ENCODE peak calls at places on chromosomes 13 and 19, in nine cellular contexts. Q, H, A, P, I, K, O, R and W are unnamed samples.

GRCh38 chr13:43543331-43543730 is 243.4 kb downstream of the ENOX1 start:
- DNase-seq in O (no peak), I (no peak), A (no peak), K (no peak), H (no peak), P (no peak), R (no peak), Q (no peak), W (no peak)

GRCh38 chr13:49292742-49293498 is 45.2 kb downstream of the CDADC1 start:
- DNase-seq in O (no peak), P (no peak), I (no peak), Q (peak; percentile 82), A (peak; percentile 46), H (peak; percentile 84), R (no peak), K (no peak), W (no peak)

GRCh38 chr13:95800455-95800854 is 123.5 kb downstream of the DNAJC3 start:
- DNase-seq in I (no peak), H (no peak), O (no peak), P (no peak), Q (no peak), K (no peak), R (no peak), A (no peak), W (no peak)

GRCh38 chr19:17421942-17422341 is 2.1 kb downstream of the MVB12A start:
- DNase-seq in Q (no peak), O (no peak), R (no peak), P (no peak), H (no peak), A (no peak), K (no peak), I (no peak), W (no peak)

GRCh38 chr13:51803422-51804294 is at the start of gene DHRS12:
- DNase-seq in R (peak; percentile 61), O (peak; percentile 77), P (peak; percentile 63), Q (peak; percentile 64), I (peak; percentile 74), A (peak; percentile 68), K (peak; percentile 84), H (peak; percentile 74), W (peak; percentile 84)

GRCh38 chr19:16457954-16458331 is 13.8 kb downstream of the EPS15L1 start:
- DNase-seq in K (no peak), Q (no peak), I (no peak), A (no peak), H (no peak), O (no peak), R (no peak), P (no peak), W (no peak)

GRCh38 chr13:32731074-32731473 is 144.8 kb downstream of the PDS5B start:
- DNase-seq in P (no peak), A (no peak), I (no peak), Q (no peak), O (no peak), R (no peak), H (no peak), K (no peak), W (no peak)

GRCh38 chr13:21047591-21048282 is 13.6 kb downstream of the LATS2 start:
- DNase-seq in P (no peak), Q (no peak), I (no peak), R (no peak), K (no peak), H (no peak), A (no peak), O (peak; percentile 16), W (no peak)

GRCh38 chr19:38070573-38070972 is 153.4 kb downstream of the DPF1 start:
- DNase-seq in H (peak; percentile 51), A (peak; percentile 58), R (no peak), Q (no peak), P (no peak), I (no peak), O (no peak), K (no peak), W (no peak)

GRCh38 chr19:5059191-5059579 is 90.3 kb downstream of the KDM4B start:
- DNase-seq in P (no peak), O (no peak), I (no peak), Q (no peak), H (no peak), R (no peak), K (no peak), A (no peak), W (no peak)

GRCh38 chr13:113490496-113491417 is at the start of gene DCUN1D2:
- DNase-seq in K (peak; percentile 75), H (peak; percentile 96), A (peak; percentile 99), Q (peak; percentile 71), I (peak; percentile 92), R (peak; percentile 27), P (peak; percentile 79), O (peak; percentile 94), W (peak; percentile 91)

GRCh38 chr19:48480151-48480475 is 10.9 kb downstream of the CYTH2 start:
- DNase-seq in K (peak; percentile 51), H (peak; percentile 20), R (no peak), A (peak; percentile 39), P (no peak), I (no peak), O (no peak), Q (no peak), W (no peak)

GRCh38 chr19:50565984-50566903 is 2.0 kb downstream of the LRRC4B start:
- DNase-seq in O (peak; percentile 57), Q (no peak), H (no peak), A (no peak), P (no peak), I (no peak), K (no peak), R (no peak), W (no peak)

GRCh38 chr19:14916848-14917247 is 24.4 kb upstream of the OR7C2 start:
- DNase-seq in P (no peak), H (no peak), R (no peak), I (no peak), K (no peak), Q (no peak), O (no peak), A (no peak), W (no peak)
- TF ChIP-seq CTCF in P (no peak), H (no peak), R (no peak), I (no peak), K (no peak), Q (no peak), O (no peak), A (no peak), W (no peak)

GRCh38 chr19:39846678-39847486 is 703 bp upstream of the FBL start:
- DNase-seq in R (no peak), H (peak; percentile 15), A (no peak), I (no peak), Q (no peak), P (no peak), K (no peak), O (no peak), W (no peak)

GRCh38 chr19:39845172-39845571 is 1.0 kb downstream of the FBL start:
- DNase-seq in K (no peak), A (no peak), H (no peak), I (no peak), R (no peak), P (no peak), O (no peak), Q (no peak), W (no peak)

GRCh38 chr19:39846176-39846677 is at the start of gene FBL:
- DNase-seq in I (peak; percentile 99), O (peak; percentile 99), A (peak; percentile 88), Q (peak; percentile 79), R (peak; percentile 71), H (peak; percentile 89), K (peak; percentile 99), P (peak; percentile 98), W (peak; percentile 98)

GRCh38 chr19:39843919-39844793 is 2.0 kb downstream of the FBL start:
- DNase-seq in Q (no peak), A (no peak), R (no peak), K (no peak), I (peak; percentile 36), O (no peak), H (peak; percentile 70), P (no peak), W (no peak)

DNA sequence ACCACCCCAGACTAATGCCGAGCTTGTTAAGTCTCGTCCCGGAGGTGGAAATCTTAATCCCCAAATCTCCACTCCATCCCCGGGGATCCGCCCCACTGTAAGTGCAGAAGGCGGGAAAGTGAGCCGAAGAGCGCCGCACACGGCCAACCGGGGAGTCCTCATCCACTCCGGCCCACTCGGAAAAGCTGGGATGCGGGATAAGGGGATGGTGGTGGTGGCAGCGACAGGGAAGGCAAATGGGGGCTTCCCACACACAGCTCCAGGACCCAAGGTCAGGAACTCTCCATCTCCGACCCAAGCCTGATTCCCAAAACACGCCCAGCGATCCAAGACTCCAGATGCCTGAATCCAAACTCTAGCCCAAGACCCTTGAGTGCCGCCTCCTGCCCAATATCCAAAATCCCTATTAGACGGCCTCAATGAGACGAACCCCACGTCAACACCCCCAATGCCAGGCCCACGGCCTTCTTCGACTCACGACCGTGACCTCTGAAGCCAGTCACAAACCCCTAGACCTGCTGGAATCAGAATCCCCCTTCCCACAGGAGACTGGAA is 481 bp downstream of the FBL start:
- DNase-seq in H (peak; percentile 22), R (no peak), K (no peak), Q (no peak), A (no peak), P (no peak), I (no peak), O (peak; percentile 31), W (no peak)
- TF ChIP-seq CTCF in H (peak; percentile 19), R (no peak), K (no peak), Q (no peak), A (no peak), P (no peak), I (no peak), O (no peak), W (no peak)

GRCh38 chr19:56333506-56333905 is 18.9 kb upstream of the ZSCAN5A start:
- DNase-seq in P (peak; percentile 32), O (peak; percentile 42), Q (no peak), I (peak; percentile 52), H (peak; percentile 66), A (peak; percentile 45), K (no peak), R (no peak), W (no peak)
- TF ChIP-seq CTCF in P (peak; percentile 85), O (peak; percentile 52), Q (no peak), I (peak; percentile 73), H (peak; percentile 71), A (peak; percentile 67), K (peak; percentile 65), R (peak; percentile 44), W (peak; percentile 36)

GRCh38 chr13:87777395-87777794 is 106.2 kb downstream of the SLITRK5 start:
- DNase-seq in A (no peak), P (no peak), K (no peak), O (no peak), H (no peak), I (no peak), Q (no peak), R (no peak), W (no peak)
- TF ChIP-seq CTCF in A (no peak), P (no peak), K (no peak), O (no peak), H (no peak), I (no peak), Q (no peak), R (no peak), W (no peak)